ENCODE peak calls at places on chromosome 20, in ten cellular contexts. U is nucleus accumbens; O is mesothelial cell of epicardium; D is anterior cingulate cortex; F is stimulated activated CD4-positive, alpha-beta T cell treated with anti-CD3 and anti-CD28 coated beads, Interleukin-1b, Interleukin-23, amount 100 ng/mL, for 1 hour; M is activated naive CD4-positive, alpha-beta T cell treated with anti-CD3 and anti-CD28 coated beads, Interleukin-2, amount 10 ng/mL, durations not matched to agents 7 days and 5 days; B is immature natural killer cell; C is KG1; S is foreskin fibroblast; A is AG09319. W is an unnamed sample.

GRCh38 chr20:17557675-17558006 is 12.2 kb upstream of the DSTN start:
- DNase-seq in U (no peak), O (no peak), D (no peak), F (no peak), M (no peak), B (no peak), C (no peak), S (peak), A (no peak), W (no peak)

GRCh38 chr20:25353754-25354705 is 36.6 kb downstream of the ABHD12 start:
- DNase-seq in U (no peak), O (no peak), D (no peak), F (no peak), M (no peak), B (no peak), C (no peak), S (no peak), A (no peak), W (no peak)

GRCh38 chr20:62858059-62858458 is 3.6 kb downstream of the TCFL5 start:
- DNase-seq in U (no peak), O (no peak), D (no peak), F (no peak), M (no peak), B (no peak), C (no peak), S (no peak), A (no peak), W (no peak)

GRCh38 chr20:62387993-62388635 is 1.2 kb downstream of the RPS21 start:
- DNase-seq in U (no peak), O (no peak), D (no peak), F (no peak), M (no peak), B (no peak), C (no peak), S (no peak), A (no peak), W (no peak)

GRCh38 chr20:2400290-2400689 is 19.6 kb downstream of the TGM6 start:
- DNase-seq in U (no peak), O (no peak), D (no peak), F (no peak), M (no peak), B (no peak), C (no peak), S (no peak), A (no peak), W (no peak)

GRCh38 chr20:61924211-61924857 is 141.3 kb downstream of the TAF4 start:
- DNase-seq in U (no peak), O (no peak), D (no peak), F (no peak), M (no peak), B (no peak), C (no peak), S (no peak), A (no peak), W (no peak)

GRCh38 chr20:52494244-52494643 is 302.7 kb upstream of the ZFP64 start:
- DNase-seq in U (no peak), O (peak), D (no peak), F (no peak), M (peak), B (no peak), C (no peak), S (peak), A (peak), W (no peak)

GRCh38 chr20:51097334-51098176 is 74.6 kb upstream of the KCNG1 start:
- DNase-seq in U (no peak), O (no peak), D (no peak), F (no peak), M (no peak), B (no peak), C (no peak), S (no peak), A (no peak), W (no peak)

GRCh38 chr20:57145089-57145631 is 121.3 kb downstream of the BMP7 start:
- DNase-seq in U (no peak), O (no peak), D (no peak), F (no peak), M (no peak), B (no peak), C (no peak), S (no peak), A (no peak), W (no peak)

GRCh38 chr20:13009682-13010406 is 1.1 kb downstream of the SPTLC3 start:
- DNase-seq in U (no peak), O (no peak), D (no peak), F (no peak), M (no peak), B (peak), C (peak), S (peak), A (peak), W (no peak)

GRCh38 chr20:32845786-32846185 is 12.9 kb upstream of the EFCAB8 start:
- DNase-seq in U (no peak), O (no peak), D (no peak), F (no peak), M (no peak), B (no peak), C (no peak), S (no peak), A (no peak), W (no peak)

GRCh38 chr20:43724383-43724782 is 2.4 kb downstream of the GTSF1L start:
- DNase-seq in U (no peak), O (no peak), D (no peak), F (no peak), M (no peak), B (no peak), C (no peak), S (no peak), A (no peak), W (no peak)

GRCh38 chr20:56391596-56392281 is at the start of gene AURKA:
- DNase-seq in U (no peak), O (no peak), D (no peak), F (no peak), M (no peak), B (no peak), C (no peak), S (peak), A (no peak), W (no peak)

GRCh38 chr20:47396762-47397476 is 40.4 kb upstream of the ZMYND8 start:
- DNase-seq in U (no peak), O (no peak), D (no peak), F (no peak), M (no peak), B (no peak), C (no peak), S (peak), A (no peak), W (no peak)

GRCh38 chr20:23551383-23551782 is 16.9 kb downstream of the CST9L start:
- DNase-seq in U (no peak), O (no peak), D (no peak), F (no peak), M (no peak), B (no peak), C (no peak), S (no peak), A (no peak), W (no peak)

GRCh38 chr20:23061713-23062561 is 12.5 kb upstream of the THBD start:
- DNase-seq in U (no peak), O (no peak), D (no peak), F (no peak), M (no peak), B (no peak), C (no peak), S (peak), A (no peak), W (no peak)

GRCh38 chr20:13285408-13285807 is 64.3 kb downstream of the ISM1 start:
- DNase-seq in U (no peak), O (no peak), D (no peak), F (no peak), M (no peak), B (no peak), C (no peak), S (no peak), A (no peak), W (no peak)

GRCh38 chr20:51354191-51354768 is 188.2 kb downstream of the NFATC2 start:
- DNase-seq in U (no peak), O (no peak), D (no peak), F (no peak), M (no peak), B (no peak), C (no peak), S (peak), A (no peak), W (no peak)